ENCODE peak calls at places on chromosomes 11 and 22, in four cellular contexts. One of them, this sample, is unnamed.

GRCh38 chr11:67030976-67031375 is 8.0 kb downstream of the SYT12 start:
- DNase-seq in A172: no peak
- DNase-seq in NCI-H1105 treated with DMSO at 0.1 percent for 48 hours: no peak
- DNase-seq in astrocyte of the spinal cord: no peak
- DNase-seq in this sample: no peak

GRCh38 chr11:291281-292210 is 2.6 kb downstream of the PGGHG start:
- DNase-seq in A172: no peak
- DNase-seq in astrocyte of the spinal cord: no peak
- DNase-seq in NCI-H1105 treated with DMSO at 0.1 percent for 48 hours: no peak
- DNase-seq in this sample: peak

GRCh38 chr11:115964091-115964490 is 459.9 kb upstream of the CADM1 start:
- DNase-seq in A172: no peak
- DNase-seq in astrocyte of the spinal cord: no peak
- DNase-seq in NCI-H1105 treated with DMSO at 0.1 percent for 48 hours: no peak
- DNase-seq in this sample: no peak

GRCh38 chr11:60859616-60860250 is 4.0 kb upstream of the PTGDR2 start:
- DNase-seq in NCI-H1105 treated with DMSO at 0.1 percent for 48 hours: no peak
- DNase-seq in astrocyte of the spinal cord: no peak
- DNase-seq in A172: no peak
- DNase-seq in this sample: no peak

GRCh38 chr11:70193411-70194292 is 9.4 kb upstream of the FADD start:
- DNase-seq in NCI-H1105 treated with DMSO at 0.1 percent for 48 hours: no peak
- DNase-seq in A172: no peak
- DNase-seq in astrocyte of the spinal cord: no peak
- DNase-seq in this sample: no peak

GRCh38 chr11:96256604-96257003 is 86.4 kb downstream of the MAML2 start:
- DNase-seq in A172: no peak
- DNase-seq in NCI-H1105 treated with DMSO at 0.1 percent for 48 hours: no peak
- DNase-seq in astrocyte of the spinal cord: no peak
- DNase-seq in this sample: no peak

GRCh38 chr11:2257023-2257700 is 13.2 kb downstream of the ASCL2 start:
- DNase-seq in astrocyte of the spinal cord: no peak
- DNase-seq in NCI-H1105 treated with DMSO at 0.1 percent for 48 hours: no peak
- DNase-seq in A172: no peak
- DNase-seq in this sample: no peak

GRCh38 chr22:37057796-37058510 is 6.4 kb downstream of the KCTD17 start:
- DNase-seq in astrocyte of the spinal cord: no peak
- DNase-seq in NCI-H1105 treated with DMSO at 0.1 percent for 48 hours: no peak
- DNase-seq in A172: no peak
- DNase-seq in this sample: no peak

GRCh38 chr11:77068461-77069335 is 1.9 kb downstream of the CAPN5 start:
- DNase-seq in A172: no peak
- DNase-seq in astrocyte of the spinal cord: no peak
- DNase-seq in NCI-H1105 treated with DMSO at 0.1 percent for 48 hours: no peak
- DNase-seq in this sample: peak

GRCh38 chr11:10325398-10326079 is 20.7 kb downstream of the ADM start:
- DNase-seq in astrocyte of the spinal cord: peak
- DNase-seq in NCI-H1105 treated with DMSO at 0.1 percent for 48 hours: no peak
- DNase-seq in A172: peak
- DNase-seq in this sample: no peak

GRCh38 chr22:39746600-39747262 is 146.8 kb downstream of the ENTHD1 start:
- DNase-seq in astrocyte of the spinal cord: no peak
- DNase-seq in A172: no peak
- DNase-seq in NCI-H1105 treated with DMSO at 0.1 percent for 48 hours: no peak
- DNase-seq in this sample: no peak

GRCh38 chr22:37549704-37550059 is 10.6 kb upstream of the CDC42EP1 start:
- DNase-seq in astrocyte of the spinal cord: peak
- DNase-seq in NCI-H1105 treated with DMSO at 0.1 percent for 48 hours: no peak
- DNase-seq in A172: peak
- DNase-seq in this sample: no peak

GRCh38 chr22:49092751-49093150 is 734.9 kb downstream of the BRD1 start:
- DNase-seq in A172: no peak
- DNase-seq in astrocyte of the spinal cord: no peak
- DNase-seq in NCI-H1105 treated with DMSO at 0.1 percent for 48 hours: no peak
- DNase-seq in this sample: no peak

GRCh38 chr11:83272627-83273026 is 13.5 kb downstream of the CCDC90B start:
- DNase-seq in NCI-H1105 treated with DMSO at 0.1 percent for 48 hours: no peak
- DNase-seq in A172: peak
- DNase-seq in astrocyte of the spinal cord: peak
- DNase-seq in this sample: no peak

GRCh38 chr22:49853981-49854791 is 542 bp downstream of the ZBED4 start:
- DNase-seq in astrocyte of the spinal cord: peak
- DNase-seq in NCI-H1105 treated with DMSO at 0.1 percent for 48 hours: no peak
- DNase-seq in A172: no peak
- DNase-seq in this sample: no peak

GRCh38 chr11:2796508-2797180 is 88.9 kb downstream of the CDKN1C start:
- DNase-seq in astrocyte of the spinal cord: no peak
- DNase-seq in A172: no peak
- DNase-seq in NCI-H1105 treated with DMSO at 0.1 percent for 48 hours: no peak
- DNase-seq in this sample: no peak

This sample was measured in D341Med.